ENCODE peak calls at places on chromosomes 2 and 18, in six cellular contexts. E is renal cortical epithelial cell; W is GM23248; V is activated T-cell treated with anti-CD3 and anti-CD28 coated beads, Interleukin-2, amount 50 U/mL, for 72 hours; K is fibroblast of the aortic adventitia; J is stimulated activated CD8-positive, alpha-beta memory T cell treated with anti-CD3 and anti-CD28 coated beads, Interleukin-15, amount 100 ng/mL, for 24 hours. I is an unnamed sample.
A peak's percentile ranks its signal among the peaks of the same experiment; 100 is the strongest.

GRCh38 chr18:73785276-73785675 is 362.4 kb downstream of the FBXO15 start:
- DNase-seq in V (no peak), E (peak; percentile 1), K (peak; percentile 86), J (no peak), W (peak; percentile 9), I (no peak)

GRCh38 chr18:12361770-12362378 is 15.2 kb downstream of the AFG3L2 start:
- DNase-seq in K (peak; percentile 21), W (peak; percentile 15), V (no peak), J (no peak), E (peak; percentile 29), I (no peak)

GRCh38 chr2:189581354-189582139 is 961 bp upstream of the SLC40A1 start:
- DNase-seq in W (no peak), E (no peak), J (peak; percentile 1), V (peak; percentile 18), K (no peak), I (no peak)

GRCh38 chr2:107448160-107448559 is 378.5 kb upstream of the RGPD4 start:
- DNase-seq in W (no peak), K (no peak), V (no peak), J (no peak), E (no peak), I (no peak)

GRCh38 chr2:163467206-163467605 is 268.6 kb downstream of the FIGN start:
- DNase-seq in V (no peak), K (no peak), J (no peak), W (no peak), E (no peak), I (no peak)

GRCh38 chr2:67625671-67626070 is 228.5 kb downstream of the ETAA1 start:
- DNase-seq in J (no peak), E (peak; percentile 90), W (peak; percentile 85), K (peak; percentile 91), V (no peak), I (no peak)

GRCh38 chr18:21242141-21243040 is at the start of gene GREB1L:
- DNase-seq in K (peak; percentile 22), E (peak; percentile 9), V (peak; percentile 44), J (no peak), W (peak; percentile 90), I (no peak)

GRCh38 chr2:59015027-59015426 is 773.9 kb upstream of the FANCL start:
- DNase-seq in V (no peak), K (no peak), J (no peak), E (no peak), W (no peak), I (no peak)

GRCh38 chr2:24785704-24786321 is 7.4 kb downstream of the PTRHD1 start:
- DNase-seq in V (no peak), K (no peak), J (no peak), W (no peak), E (no peak), I (no peak)

GRCh38 chr2:235992024-235992423 is 176.2 kb downstream of the GBX2 start:
- DNase-seq in V (no peak), W (no peak), E (no peak), K (no peak), J (no peak), I (no peak)

GRCh38 chr18:44996261-44996660 is 315.6 kb downstream of the SETBP1 start:
- DNase-seq in K (no peak), E (no peak), V (no peak), J (no peak), W (no peak), I (no peak)

GRCh38 chr2:151549191-151549590 is 139.5 kb downstream of the RIF1 start:
- DNase-seq in J (no peak), K (no peak), E (no peak), W (no peak), V (no peak), I (no peak)

GRCh38 chr18:71809711-71810110 is 734.4 kb downstream of the CBLN2 start:
- DNase-seq in W (no peak), V (no peak), J (no peak), K (no peak), E (peak; percentile 23), I (no peak)

GRCh38 chr2:226984461-226985226 is 148.8 kb downstream of the RHBDD1 start:
- DNase-seq in J (no peak), W (no peak), V (peak; percentile 61), K (no peak), E (no peak), I (no peak)

GRCh38 chr2:237096201-237096600 is 10.5 kb downstream of the COPS8 start:
- DNase-seq in K (no peak), W (no peak), E (no peak), V (no peak), J (no peak), I (no peak)

GRCh38 chr2:176463527-176463926 is 194.3 kb downstream of the MTX2 start:
- DNase-seq in J (no peak), W (no peak), E (no peak), V (no peak), K (no peak), I (no peak)

GRCh38 chr18:79523738-79524180 is 128.0 kb downstream of the NFATC1 start:
- DNase-seq in W (no peak), K (no peak), E (no peak), V (peak; percentile 83), J (no peak), I (no peak)

GRCh38 chr2:42742740-42743666 is 20.9 kb downstream of the OXER1 start:
- DNase-seq in J (no peak), W (peak; percentile 14), V (no peak), K (no peak), E (no peak), I (no peak)

GRCh38 chr18:67766930-67767329 is 250.4 kb upstream of the DSEL start:
- DNase-seq in J (no peak), E (peak; percentile 85), W (peak; percentile 88), K (peak; percentile 90), V (no peak), I (no peak)

GRCh38 chr2:199874209-199874608 is 23.2 kb upstream of the FTCDNL1 start:
- DNase-seq in J (no peak), V (no peak), K (no peak), W (no peak), E (no peak), I (no peak)

I was measured in omental fat pad.